ENCODE peak calls at places on chromosomes 11 and 22, in four cellular contexts. R, P, C and S are unnamed samples.

GRCh38 chr22:46774456-46775363 is 12.3 kb downstream of the TBC1D22A start:
- DNase-seq in R (no peak), P (no peak), C (no peak), S (no peak)

GRCh38 chr22:39938509-39938908 is 21.7 kb upstream of the TMA7B start:
- DNase-seq in R (no peak), P (no peak), C (no peak), S (no peak)

GRCh38 chr11:41612415-41612814 is 153.0 kb upstream of the LRRC4C start:
- DNase-seq in R (no peak), P (no peak), C (no peak), S (no peak)

GRCh38 chr11:69524291-69524882 is 42.9 kb downstream of the LINC01488 start:
- DNase-seq in R (peak), P (no peak), C (no peak), S (no peak)

GRCh38 chr22:22507743-22508273 is 734 bp downstream of the ZNF280B start:
- DNase-seq in R (no peak), P (no peak), C (no peak), S (no peak)

GRCh38 chr11:75264356-75264755 is 23.8 kb downstream of the TPBGL start:
- DNase-seq in R (no peak), P (no peak), C (no peak), S (no peak)

GRCh38 chr11:128453444-128454336 is 133.7 kb downstream of the ETS1 start:
- DNase-seq in R (peak), P (no peak), C (no peak), S (no peak)

GRCh38 chr22:23069502-23070357 is 589 bp upstream of the GNAZ start:
- DNase-seq in R (peak), P (peak), C (peak), S (peak)

GRCh38 chr11:115324569-115325432 is 179.4 kb downstream of the CADM1 start:
- DNase-seq in R (peak), P (no peak), C (peak), S (peak)

GRCh38 chr11:31812392-31813241 is 1.5 kb upstream of the PAX6 start:
- DNase-seq in R (peak), P (peak), C (no peak), S (no peak)

GRCh38 chr11:45609902-45610301 is 55.5 kb downstream of the CHST1 start:
- DNase-seq in R (no peak), P (no peak), C (no peak), S (no peak)

GRCh38 chr11:16295592-16295991 is 60.8 kb downstream of the SOX6 start:
- DNase-seq in R (no peak), P (no peak), C (no peak), S (no peak)

GRCh38 chr11:95398437-95399112 is 167.6 kb upstream of the SESN3 start:
- DNase-seq in R (peak), P (no peak), C (no peak), S (no peak)

GRCh38 chr11:116400081-116400480 is 372.7 kb downstream of the BUD13 start:
- DNase-seq in R (no peak), P (no peak), C (no peak), S (no peak)

GRCh38 chr11:69221086-69221485 is 65.4 kb downstream of the SMIM38 start:
- DNase-seq in R (no peak), P (no peak), C (no peak), S (no peak)

GRCh38 chr11:62394825-62395538 is 23.9 kb upstream of the SCGB1A1 start:
- DNase-seq in R (peak), P (peak), C (peak), S (peak)

GRCh38 chr22:30306629-30307016 is 17.3 kb upstream of the CASTOR1 start:
- DNase-seq in R (no peak), P (no peak), C (no peak), S (no peak)
- H3K4me3 ChIP-seq in R (no peak), P (no peak), C (no peak), S (no peak)

DNA sequence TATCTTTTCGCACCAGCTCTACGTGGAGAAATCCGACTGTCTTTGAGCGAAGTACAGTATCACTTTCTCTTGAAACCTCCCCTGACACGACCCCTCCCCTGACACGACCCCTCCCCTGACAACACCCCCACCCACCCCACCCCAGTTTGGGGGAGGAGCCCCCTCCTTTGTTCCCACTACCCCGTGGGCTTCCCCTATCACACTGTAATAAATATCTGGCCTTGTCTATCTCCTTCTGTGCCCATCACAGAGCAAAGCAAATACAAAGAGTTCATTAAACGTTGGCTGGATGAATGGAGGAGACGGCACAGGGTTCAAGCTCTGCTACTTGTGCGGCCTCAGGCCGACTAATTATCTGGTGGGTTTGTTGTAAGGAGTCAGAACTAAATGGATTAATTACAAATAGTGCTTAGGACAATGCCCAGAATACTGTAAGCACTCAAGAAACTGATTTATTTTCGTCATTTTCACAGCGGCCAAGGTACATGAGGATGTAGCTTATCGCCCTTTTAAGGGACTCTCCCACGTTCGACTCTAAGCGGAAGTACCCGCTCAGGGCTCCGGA is 640 bp upstream of the GGA1 start:
- DNase-seq in R (no peak), P (no peak), C (no peak), S (no peak)
- H4K91ac ChIP-seq in R (peak), P (no peak), C (no peak), S (peak)

DNA sequence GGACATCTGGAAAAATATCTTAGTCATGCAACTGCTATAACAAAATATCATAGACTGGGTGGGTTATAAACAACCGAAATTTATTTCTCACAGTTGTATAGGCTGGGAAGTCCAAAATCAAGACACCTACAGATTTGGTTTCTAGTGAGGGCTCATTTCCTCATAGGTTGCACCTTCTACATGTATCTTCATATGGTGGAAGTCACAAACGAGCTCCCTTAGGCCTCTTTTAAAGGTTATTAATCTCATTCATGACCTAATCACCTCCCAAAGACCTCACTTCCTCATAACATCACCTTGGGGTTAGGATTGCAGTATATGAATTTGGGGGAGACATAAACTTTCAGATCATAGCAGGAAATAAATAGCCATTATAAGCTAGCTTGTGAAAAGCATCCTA is 85.2 kb downstream of the INTS4 start:
- DNase-seq in R (no peak), P (no peak), C (no peak), S (no peak)
- H2BK12ac ChIP-seq in R (no peak), P (no peak), C (no peak), S (no peak)

GRCh38 chr11:123303924-123304323 is 108.9 kb upstream of the CLMP start:
- DNase-seq in R (no peak), P (no peak), C (no peak), S (no peak)

GRCh38 chr11:123302751-123303195 is 107.7 kb upstream of the CLMP start:
- DNase-seq in R (peak), P (no peak), C (no peak), S (peak)

GRCh38 chr11:123300874-123301695 is 106.0 kb upstream of the CLMP start:
- DNase-seq in R (peak), P (no peak), C (no peak), S (no peak)

GRCh38 chr11:123299721-123300120 is 104.7 kb upstream of the CLMP start:
- DNase-seq in R (no peak), P (no peak), C (no peak), S (no peak)

GRCh38 chr11:123301696-123302400 is 106.8 kb upstream of the CLMP start:
- DNase-seq in R (peak), P (peak), C (peak), S (peak)
- H3K4me3 ChIP-seq in R (peak), P (peak), C (peak), S (peak)

GRCh38 chr11:44065851-44066731 is at the start of gene ACCS:
- DNase-seq in R (peak), P (peak), C (peak), S (peak)
- H4K91ac ChIP-seq in R (peak), P (peak), C (no peak), S (peak)

GRCh38 chr22:29150701-29151100 is 55.0 kb upstream of the EMID1 start:
- DNase-seq in R (no peak), P (no peak), C (no peak), S (no peak)

GRCh38 chr22:29148036-29148435 is 57.7 kb upstream of the EMID1 start:
- DNase-seq in R (no peak), P (no peak), C (no peak), S (no peak)

GRCh38 chr22:29151316-29151715 is 54.4 kb upstream of the EMID1 start:
- DNase-seq in R (no peak), P (no peak), C (no peak), S (no peak)

GRCh38 chr22:29148826-29149225 is 56.9 kb upstream of the EMID1 start:
- DNase-seq in R (no peak), P (no peak), C (no peak), S (no peak)

DNA sequence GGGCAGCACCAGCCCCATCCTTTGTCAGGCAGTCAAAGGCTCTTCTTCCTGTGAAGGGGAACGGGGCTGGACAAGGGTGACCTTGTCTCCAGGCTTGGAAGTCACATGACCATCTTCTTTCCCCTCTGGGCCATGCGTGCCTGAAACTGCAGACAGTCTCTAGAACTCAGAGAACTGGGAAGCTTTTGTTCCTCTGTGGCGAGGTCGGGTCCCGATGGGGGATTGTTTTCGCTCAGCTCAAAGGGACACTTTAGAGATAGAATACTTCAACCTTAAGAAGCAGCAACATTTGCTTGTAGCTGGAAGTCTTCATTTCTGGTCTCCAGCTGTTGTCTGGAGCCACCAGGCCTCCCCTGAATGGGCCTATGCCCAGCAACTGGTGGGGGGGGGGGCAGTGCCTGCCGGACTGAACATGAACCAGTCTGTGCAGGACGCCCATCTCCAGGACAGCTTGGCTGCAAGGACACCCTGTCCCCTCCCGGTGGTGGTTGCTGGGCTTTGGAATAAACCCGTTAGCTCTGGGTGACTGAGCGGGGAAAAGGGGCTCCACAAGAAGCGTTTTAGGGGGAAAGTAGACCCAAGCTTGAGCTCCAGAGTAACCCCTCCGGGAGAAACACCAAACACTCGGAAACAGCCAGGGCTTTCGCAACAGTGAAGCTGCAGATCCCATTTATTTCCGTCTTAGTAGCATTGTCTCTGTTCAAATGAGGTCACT is 55.7 kb upstream of the EMID1 start:
- DNase-seq in R (no peak), P (no peak), C (no peak), S (no peak)
- H2BK12ac ChIP-seq in R (no peak), P (no peak), C (peak), S (no peak)

GRCh38 chr22:31818481-31819392 is 64.9 kb downstream of the DEPDC5 start:
- DNase-seq in R (no peak), P (no peak), C (no peak), S (no peak)
- H3K4me3 ChIP-seq in R (no peak), P (no peak), C (no peak), S (no peak)